ENCODE peak calls at places on chromosomes 12 and 14, in four cellular contexts. R is hypothalamus, N is omental fat pad, X is skeletal muscle cell. J is an unnamed sample.
A peak's percentile ranks its signal among the peaks of the same experiment; 100 is the strongest.

GRCh38 chr12:89346741-89347324 is 5.5 kb downstream of the DUSP6 start:
- DNase-seq in R (no peak), N (no peak), X (no peak), J (no peak)

GRCh38 chr12:27383429-27384260 is 51.0 kb downstream of the BMAL2 start:
- DNase-seq in R (no peak), N (peak; percentile 70), X (peak; percentile 55), J (peak; percentile 17)

GRCh38 chr12:100521958-100522357 is 48.3 kb downstream of the NR1H4 start:
- DNase-seq in R (no peak), N (no peak), X (no peak), J (no peak)

GRCh38 chr14:93337143-93337753 is 4.4 kb upstream of the BTBD7 start:
- DNase-seq in R (no peak), N (no peak), X (no peak), J (no peak)

GRCh38 chr12:69107541-69107940 is 131.8 kb upstream of the CPSF6 start:
- DNase-seq in R (no peak), N (no peak), X (no peak), J (no peak)

GRCh38 chr12:100995201-100995600 is 200.6 kb downstream of the ANO4 start:
- DNase-seq in R (no peak), N (no peak), X (peak; percentile 23), J (no peak)

GRCh38 chr12:130686511-130686981 is 29.6 kb downstream of the RIMBP2 start:
- DNase-seq in R (no peak), N (no peak), X (no peak), J (no peak)

GRCh38 chr12:39935275-39935674 is 170.6 kb downstream of the SLC2A13 start:
- DNase-seq in R (no peak), N (no peak), X (no peak), J (no peak)

GRCh38 chr14:68548194-68549056 is 244.4 kb downstream of the ZFP36L1 start:
- DNase-seq in R (no peak), N (peak; percentile 67), X (peak; percentile 98), J (peak; percentile 37)

GRCh38 chr12:76451528-76451927 is 103.3 kb upstream of the BBS10 start:
- DNase-seq in R (no peak), N (no peak), X (no peak), J (no peak)

GRCh38 chr14:37546621-37547447 is 48.2 kb downstream of the FOXA1 start:
- DNase-seq in R (no peak), N (no peak), X (peak; percentile 4), J (no peak)

GRCh38 chr12:13390381-13390856 is 193.9 kb downstream of the EMP1 start:
- DNase-seq in R (peak; percentile 75), N (peak; percentile 54), X (peak; percentile 61), J (peak; percentile 86)

GRCh38 chr12:117282490-117282889 is 78.9 kb downstream of the NOS1 start:
- DNase-seq in R (no peak), N (no peak), X (no peak), J (no peak)

GRCh38 chr12:121766290-121767039 is 27.0 kb downstream of the RHOF start:
- DNase-seq in R (no peak), N (no peak), X (no peak), J (no peak)

GRCh38 chr12:98696036-98696646 is 51.1 kb downstream of the APAF1 start:
- DNase-seq in R (no peak), N (no peak), X (no peak), J (no peak)

GRCh38 chr12:93972411-93973208 is 175.8 kb upstream of the PLXNC1 start:
- DNase-seq in R (no peak), N (no peak), X (peak; percentile 39), J (no peak)